ENCODE peak calls at places on chromosomes 16 and 17, in five cellular contexts. W is spleen, S is endodermal cell, M is PC-9, F is A673. R is an unnamed sample. For H3K27me3, the result is how much of the 10 kb centered on the place peaks cover.

GRCh38 chr17:51046527-51047384 is 73.9 kb downstream of the SPAG9 start:
- DNase-seq in W (no peak), S (peak), M (no peak), F (peak), R (peak)

GRCh38 chr17:76924345-76925332 is 56.4 kb downstream of the MGAT5B start:
- DNase-seq in W (no peak), S (no peak), M (no peak), F (no peak), R (no peak)

GRCh38 chr17:17535957-17536356 is 39.8 kb upstream of the RASD1 start:
- DNase-seq in W (no peak), S (no peak), M (no peak), F (peak), R (peak)

GRCh38 chr17:61782683-61783082 is 80.6 kb downstream of the BRIP1 start:
- DNase-seq in W (no peak), S (no peak), M (no peak), F (no peak), R (no peak)

GRCh38 chr17:62572488-62573469 is 54.7 kb upstream of the MRC2 start:
- DNase-seq in W (no peak), S (no peak), M (no peak), F (peak), R (peak)

GRCh38 chr17:67246648-67247415 is 1.8 kb upstream of the HELZ start:
- DNase-seq in W (peak), S (peak), M (peak), F (no peak), R (peak)

GRCh38 chr17:42623732-42624596 is 14.5 kb downstream of the TUBG1 start:
- DNase-seq in W (no peak), S (no peak), M (peak), F (no peak), R (no peak)

GRCh38 chr17:30176845-30177244 is 58.7 kb downstream of the SLC6A4 start:
- DNase-seq in W (no peak), S (no peak), M (no peak), F (no peak), R (no peak)

GRCh38 chr16:13109171-13109570 is 207.8 kb downstream of the SHISA9 start:
- DNase-seq in W (no peak), S (no peak), M (no peak), F (no peak), R (no peak)

GRCh38 chr16:3949287-3949686 is 68.8 kb upstream of the CREBBP start:
- DNase-seq in W (no peak), S (peak), M (no peak), F (no peak), R (no peak)

GRCh38 chr16:67238278-67238575 is 9.1 kb downstream of the FHOD1 start:
- DNase-seq in W (no peak), S (peak), M (no peak), F (no peak), R (no peak)

GRCh38 chr17:77581480-77581879 is 377.0 kb upstream of the TNRC6C start:
- DNase-seq in W (no peak), S (peak), M (no peak), F (peak), R (peak)

DNA sequence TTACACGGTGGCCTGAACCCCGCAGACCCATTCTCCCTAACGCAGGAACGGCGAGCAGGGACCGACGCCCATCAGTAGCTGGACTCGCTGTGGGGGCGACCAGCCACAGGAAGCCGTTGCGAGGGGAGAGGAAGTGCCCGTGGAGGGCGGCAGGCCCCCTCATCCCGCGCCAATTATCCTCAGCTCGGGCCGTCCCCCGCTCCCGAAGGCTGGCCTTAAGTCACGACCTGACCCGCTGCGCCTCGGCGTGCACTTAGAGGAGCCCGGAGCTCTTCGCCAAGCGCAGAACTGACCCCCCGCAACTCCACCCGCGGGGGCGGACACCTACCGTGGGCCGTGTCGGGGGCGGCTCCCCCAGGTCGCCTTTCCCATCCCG is 401 bp downstream of the ARL16 start:
- DNase-seq in W (no peak), S (no peak), M (no peak), F (no peak), R (no peak)
- H3K27ac ChIP-seq in W (peak), S (peak), M (no peak), F (peak), R (peak)

GRCh38 chr17:35315283-35315682 is 58.1 kb downstream of the SLFN11 start:
- DNase-seq in W (no peak), S (peak), M (peak), F (peak), R (peak)

GRCh38 chr17:35314415-35315216 is 58.8 kb downstream of the SLFN11 start:
- DNase-seq in W (no peak), S (peak), M (no peak), F (no peak), R (no peak)

GRCh38 chr17:35312346-35312745 is 61.1 kb downstream of the SLFN11 start:
- DNase-seq in W (no peak), S (no peak), M (no peak), F (no peak), R (no peak)

GRCh38 chr17:35313875-35314409 is 59.5 kb downstream of the SLFN11 start:
- DNase-seq in W (peak), S (no peak), M (no peak), F (no peak), R (no peak)

DNA sequence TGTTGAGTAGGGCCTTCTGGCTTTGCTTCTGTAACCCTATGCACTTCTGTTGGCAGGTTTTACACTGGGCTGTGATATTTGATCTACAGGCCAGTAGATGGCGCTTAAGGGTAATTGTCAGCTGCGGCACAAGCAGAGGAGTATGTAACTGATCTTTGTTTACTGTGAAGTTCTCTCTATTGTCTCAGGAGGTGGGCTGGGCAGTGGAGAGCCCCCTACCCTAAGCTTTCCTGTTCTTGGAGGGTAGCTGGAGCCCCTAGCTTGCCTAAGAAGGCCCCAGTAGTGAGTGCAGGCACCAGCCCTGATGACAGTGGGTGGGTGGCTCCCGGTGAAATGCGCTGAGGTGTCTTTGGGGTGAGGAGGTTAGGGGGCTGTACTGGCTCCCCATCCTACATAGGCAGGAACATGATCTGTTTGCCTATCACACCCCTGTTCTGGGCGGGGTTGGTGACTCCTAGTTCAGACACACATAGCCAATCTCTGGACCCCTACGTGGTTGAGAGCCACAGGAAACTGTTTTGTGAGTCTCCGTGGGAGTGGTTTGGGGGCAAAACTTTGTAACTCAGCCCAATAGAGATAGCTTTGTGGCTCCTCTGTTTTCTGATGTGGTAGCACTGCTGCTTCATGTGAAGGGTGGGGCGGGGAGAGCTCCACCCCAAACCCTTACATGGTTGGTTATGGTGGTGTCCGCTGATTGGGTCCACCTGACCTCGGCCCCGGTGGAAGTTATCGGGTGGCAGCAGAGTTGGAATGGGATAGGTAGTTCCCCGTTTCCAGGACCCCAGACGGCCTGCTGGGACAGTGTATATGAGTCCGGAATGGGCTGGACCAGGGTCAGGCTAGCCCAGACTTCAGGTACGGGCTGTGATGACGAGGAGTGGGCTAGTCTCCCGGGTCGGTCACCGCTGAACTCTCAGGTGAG is 60.4 kb downstream of the SLFN11 start:
- DNase-seq in W (peak), S (peak), M (no peak), F (peak), R (peak)
- H3K4me3 ChIP-seq in W (peak), S (no peak), M (no peak), F (no peak), R (peak)

GRCh38 chr17:79482719-79483118 is 128.1 kb downstream of the RBFOX3 start:
- DNase-seq in W (no peak), S (peak), M (no peak), F (no peak), R (no peak)

GRCh38 chr17:79478051-79478461 is 132.8 kb downstream of the RBFOX3 start:
- DNase-seq in W (no peak), S (no peak), M (no peak), F (peak), R (no peak)

GRCh38 chr17:79476074-79476473 is 134.8 kb downstream of the RBFOX3 start:
- DNase-seq in W (no peak), S (peak), M (no peak), F (no peak), R (no peak)

GRCh38 chr17:79479876-79480275 is 131.0 kb downstream of the RBFOX3 start:
- DNase-seq in W (no peak), S (no peak), M (no peak), F (no peak), R (no peak)

GRCh38 chr17:79478841-79479240 is 132.0 kb downstream of the RBFOX3 start:
- DNase-seq in W (no peak), S (no peak), M (no peak), F (no peak), R (no peak)
- H3K27me3 ChIP-seq in W (half or more), S (under half), M (half or more), F (half or more), R (under half)

GRCh38 chr16:47672475-47672874 is 211.3 kb downstream of the PHKB start:
- DNase-seq in W (no peak), S (no peak), M (no peak), F (no peak), R (no peak)
- H3K27ac ChIP-seq in W (no peak), S (no peak), M (no peak), F (no peak), R (no peak)

GRCh38 chr17:55416470-55417052 is 5.1 kb downstream of the MMD start:
- DNase-seq in W (no peak), S (no peak), M (no peak), F (no peak), R (no peak)
- H3K4me3 ChIP-seq in W (no peak), S (no peak), M (no peak), F (no peak), R (no peak)

GRCh38 chr17:31458829-31459228 is 67.4 kb downstream of the RAB11FIP4 start:
- DNase-seq in W (no peak), S (no peak), M (no peak), F (no peak), R (no peak)

GRCh38 chr17:31459716-31460115 is 68.2 kb downstream of the RAB11FIP4 start:
- DNase-seq in W (no peak), S (no peak), M (no peak), F (no peak), R (no peak)

GRCh38 chr17:31456814-31457213 is 65.3 kb downstream of the RAB11FIP4 start:
- DNase-seq in W (no peak), S (no peak), M (no peak), F (no peak), R (no peak)

GRCh38 chr17:31460226-31460721 is 68.8 kb downstream of the RAB11FIP4 start:
- DNase-seq in W (no peak), S (no peak), M (no peak), F (no peak), R (no peak)

DNA sequence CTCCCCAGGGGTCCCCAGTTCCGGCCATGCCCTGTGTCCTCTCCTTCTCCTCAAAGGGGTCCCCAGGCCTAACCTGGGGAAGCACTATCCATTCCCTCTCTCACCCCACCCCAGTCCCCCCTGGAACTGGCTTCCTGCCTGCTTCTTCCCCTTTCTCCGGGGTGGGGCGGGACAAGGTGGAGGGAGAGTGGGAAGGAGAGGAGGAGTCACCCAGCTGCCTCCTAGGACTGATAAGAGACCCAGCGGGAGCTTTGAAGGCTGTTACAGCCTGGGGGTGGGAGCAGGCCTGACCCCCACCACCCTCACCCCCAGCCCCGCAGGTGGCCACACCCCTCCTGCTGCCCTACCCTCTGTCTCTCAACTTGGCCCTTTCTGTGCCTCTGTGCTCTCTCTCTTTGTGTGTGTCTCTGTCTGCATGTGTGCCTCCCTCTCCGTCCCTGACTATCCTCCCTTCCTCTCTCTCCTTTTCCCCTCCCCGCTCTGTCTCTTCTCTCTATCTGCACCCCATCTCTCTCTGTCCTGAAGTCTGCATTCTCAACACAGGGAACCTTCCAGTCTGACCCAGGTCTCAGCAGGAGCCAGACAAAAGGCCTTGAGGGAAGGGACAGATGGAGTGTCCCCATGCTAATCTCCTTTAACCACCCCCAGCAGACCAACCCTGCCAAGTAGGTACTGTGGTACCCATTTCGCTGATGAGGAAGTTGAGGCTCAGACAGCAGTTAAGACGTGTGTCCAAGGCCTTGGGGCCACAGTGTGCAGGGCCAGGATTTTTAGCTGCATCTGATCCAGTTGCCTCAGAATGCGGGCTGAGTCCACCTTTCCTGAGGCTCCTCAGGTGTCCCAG is 66.1 kb downstream of the RAB11FIP4 start:
- DNase-seq in W (no peak), S (peak), M (no peak), F (no peak), R (no peak)
- H3K27me3 ChIP-seq in W (under half), S (under half), M (under half), F (under half), R (under half)

GRCh38 chr16:81642107-81642436 is 137.0 kb upstream of the PLCG2 start:
- DNase-seq in W (no peak), S (no peak), M (no peak), F (no peak), R (no peak)

GRCh38 chr16:81639348-81639747 is 139.7 kb upstream of the PLCG2 start:
- DNase-seq in W (no peak), S (no peak), M (no peak), F (no peak), R (no peak)

GRCh38 chr16:81639931-81640680 is 139.0 kb upstream of the PLCG2 start:
- DNase-seq in W (no peak), S (no peak), M (no peak), F (no peak), R (no peak)

GRCh38 chr16:81641403-81642106 is 137.5 kb upstream of the PLCG2 start:
- DNase-seq in W (no peak), S (peak), M (no peak), F (no peak), R (no peak)

GRCh38 chr16:81640681-81641070 is 138.4 kb upstream of the PLCG2 start:
- DNase-seq in W (no peak), S (no peak), M (no peak), F (no peak), R (no peak)
- H3K27ac ChIP-seq in W (no peak), S (no peak), M (no peak), F (no peak), R (no peak)

R was measured in brain microvascular endothelial cell.